ENCODE peak calls at places on chromosomes 5 and 9, in six cellular contexts. J is astrocyte of the spinal cord; O is fibroblast of pulmonary artery; E is activated CD4-positive, alpha-beta T cell treated with anti-CD3 and anti-CD28 coated beads, Interleukin-2, amount 50 U/mL, for 4 hours; V is Calu3; R is neuronal stem cell. M is an unnamed sample.

GRCh38 chr5:3010953-3011763 is 259.7 kb upstream of the IRX2 start:
- DNase-seq in E (no peak), O (no peak), R (no peak), J (no peak), V (no peak), M (no peak)

GRCh38 chr5:160852049-160852448 is at the start of gene ATP10B:
- DNase-seq in E (no peak), O (no peak), V (no peak), R (no peak), J (no peak), M (no peak)

GRCh38 chr5:45604092-45604491 is 92.1 kb downstream of the HCN1 start:
- DNase-seq in O (no peak), E (no peak), V (no peak), R (no peak), J (no peak), M (no peak)

GRCh38 chr5:39219433-39219832 is at the start of gene FYB1:
- DNase-seq in E (no peak), R (no peak), O (peak; percentile 47), V (peak; percentile 54), J (no peak), M (no peak)

GRCh38 chr9:35495984-35496383 is 6.1 kb downstream of the RUSC2 start:
- DNase-seq in O (no peak), V (no peak), E (no peak), J (no peak), R (no peak), M (no peak)

GRCh38 chr5:62460578-62460983 is 48.0 kb downstream of the IPO11 start:
- DNase-seq in J (peak; percentile 66), V (no peak), R (peak; percentile 21), E (no peak), O (peak; percentile 80), M (peak; percentile 80)

GRCh38 chr5:132050136-132050535 is 10.3 kb upstream of the IL3 start:
- DNase-seq in R (no peak), J (no peak), E (no peak), O (no peak), V (no peak), M (no peak)

GRCh38 chr5:22649076-22649475 is 204.1 kb downstream of the CDH12 start:
- DNase-seq in E (no peak), O (peak; percentile 65), V (peak; percentile 46), R (no peak), J (no peak), M (no peak)

GRCh38 chr9:79164396-79164795 is 407.4 kb upstream of the TLE4 start:
- DNase-seq in J (no peak), E (no peak), V (no peak), O (peak; percentile 41), R (no peak), M (no peak)

GRCh38 chr9:96139592-96140251 is 162.3 kb downstream of the HSD17B3 start:
- DNase-seq in R (no peak), J (peak; percentile 84), O (peak; percentile 71), E (no peak), V (no peak), M (peak; percentile 93)

GRCh38 chr5:79843450-79844388 is 147.3 kb downstream of the MTX3 start:
- DNase-seq in V (no peak), J (no peak), E (no peak), R (no peak), O (no peak), M (no peak)

GRCh38 chr5:135596788-135597187 is 18.0 kb upstream of the CXCL14 start:
- DNase-seq in R (no peak), E (no peak), J (no peak), V (no peak), O (no peak), M (no peak)

GRCh38 chr9:137082925-137083290 is 3.9 kb upstream of the MAN1B1 start:
- DNase-seq in R (no peak), J (no peak), E (no peak), O (no peak), V (no peak), M (no peak)

M was measured in choroid plexus epithelial cell.